ENCODE peak calls at places on chromosomes 7 and 10, in six cellular contexts. F is spleen, Z is body of pancreas, O is NCI-H345, B is A673, X is fibroblast of mammary gland. R is an unnamed sample.

GRCh38 chr10:70996549-70996948 is 108.2 kb upstream of the PCBD1 start:
- DNase-seq in X (no peak), F (peak), B (no peak), Z (no peak), O (no peak), R (no peak)

GRCh38 chr10:73460897-73461296 is 27.5 kb upstream of the MSS51 start:
- DNase-seq in F (no peak), Z (no peak), X (no peak), O (no peak), B (no peak), R (no peak)

GRCh38 chr7:130397472-130397871 is 17.2 kb downstream of the CPA1 start:
- DNase-seq in F (no peak), X (no peak), B (peak), O (no peak), Z (no peak), R (no peak)

GRCh38 chr10:78436223-78436575 is 402.5 kb downstream of the RPS24 start:
- DNase-seq in Z (no peak), B (no peak), O (no peak), F (no peak), X (no peak), R (no peak)

GRCh38 chr10:36344240-36344639 is 702.1 kb upstream of the FZD8 start:
- DNase-seq in X (peak), O (no peak), F (no peak), B (no peak), Z (no peak), R (no peak)

GRCh38 chr7:20417260-20417659 is 86.6 kb downstream of the ITGB8 start:
- DNase-seq in Z (no peak), B (no peak), X (no peak), O (no peak), F (no peak), R (no peak)

GRCh38 chr7:148084138-148084537 is 506.4 kb upstream of the C7orf33 start:
- DNase-seq in B (peak), F (no peak), O (peak), X (peak), Z (peak), R (peak)

GRCh38 chr7:26429168-26429567 is 137.5 kb downstream of the SNX10 start:
- DNase-seq in F (no peak), O (no peak), Z (no peak), X (peak), B (no peak), R (no peak)

GRCh38 chr10:127470911-127471310 is 78.2 kb upstream of the NPS start:
- DNase-seq in O (no peak), B (peak), F (no peak), X (no peak), Z (no peak), R (no peak)

GRCh38 chr10:33091186-33091585 is 133.2 kb upstream of the ITGB1 start:
- DNase-seq in X (no peak), B (peak), Z (no peak), F (no peak), O (no peak), R (no peak)

GRCh38 chr7:144824360-144824759 is 11.5 kb downstream of the TPK1 start:
- DNase-seq in B (peak), F (no peak), O (no peak), Z (no peak), X (peak), R (no peak)

GRCh38 chr10:98357208-98357836 is 57.7 kb downstream of the PYROXD2 start:
- DNase-seq in B (no peak), F (no peak), O (peak), Z (no peak), X (peak), R (peak)

GRCh38 chr7:47757946-47758371 is 176.0 kb upstream of the TNS3 start:
- DNase-seq in X (peak), B (no peak), Z (peak), O (no peak), F (no peak), R (no peak)

GRCh38 chr10:69056129-69056528 is 31.8 kb upstream of the SRGN start:
- DNase-seq in O (no peak), B (no peak), F (peak), X (peak), Z (no peak), R (no peak)

GRCh38 chr10:126663328-126663727 is 7.2 kb downstream of the C10orf90 start:
- DNase-seq in Z (peak), B (peak), X (peak), F (no peak), O (no peak), R (peak)

GRCh38 chr10:48215148-48215982 is 59.1 kb downstream of the FRMPD2 start:
- DNase-seq in X (peak), Z (peak), F (no peak), B (peak), O (peak), R (peak)

GRCh38 chr7:39592586-39592985 is 26.4 kb downstream of the YAE1 start:
- DNase-seq in O (no peak), X (peak), B (no peak), F (no peak), Z (no peak), R (no peak)

GRCh38 chr7:118184392-118184899 is 482 bp downstream of the LSM8 start:
- DNase-seq in X (peak), Z (no peak), B (no peak), O (no peak), F (no peak), R (no peak)

GRCh38 chr7:99944508-99945070 is 15.2 kb upstream of the GJC3 start:
- DNase-seq in Z (no peak), F (no peak), X (no peak), B (no peak), O (no peak), R (no peak)

GRCh38 chr7:76513817-76514799 is 3.8 kb downstream of the UPK3B start:
- DNase-seq in B (no peak), O (no peak), Z (no peak), F (peak), X (no peak), R (no peak)

GRCh38 chr7:20786779-20787651 is at the start of gene SP8:
- DNase-seq in B (peak), Z (peak), F (no peak), X (peak), O (peak), R (peak)

GRCh38 chr7:36165059-36165458 is 12.0 kb downstream of the EEPD1 start:
- DNase-seq in X (peak), B (no peak), F (no peak), O (no peak), Z (no peak), R (no peak)

GRCh38 chr10:84310470-84310869 is 17.9 kb upstream of the CCSER2 start:
- DNase-seq in X (peak), O (no peak), Z (no peak), F (no peak), B (no peak), R (peak)

GRCh38 chr10:84293574-84294016 is 34.8 kb upstream of the CCSER2 start:
- DNase-seq in B (no peak), Z (no peak), X (no peak), O (peak), F (no peak), R (no peak)

GRCh38 chr7:104650991-104651680 is 322.7 kb downstream of the LHFPL3 start:
- DNase-seq in F (no peak), X (no peak), O (no peak), Z (peak), B (no peak), R (no peak)

GRCh38 chr7:70574970-70575799 is 556.8 kb upstream of the GALNT17 start:
- DNase-seq in X (no peak), O (peak), Z (no peak), B (peak), F (no peak), R (no peak)

GRCh38 chr7:28112467-28112866 is 68.1 kb downstream of the JAZF1 start:
- DNase-seq in B (no peak), X (no peak), O (no peak), Z (no peak), F (no peak), R (no peak)

GRCh38 chr10:4344544-4344994 is 481.4 kb upstream of the AKR1E2 start:
- DNase-seq in O (no peak), B (peak), F (no peak), Z (peak), X (peak), R (no peak)

GRCh38 chr10:95236068-95236903 is 42.2 kb downstream of the ACSM6 start:
- DNase-seq in O (no peak), B (peak), Z (no peak), X (peak), F (no peak), R (no peak)

GRCh38 chr10:50373821-50374501 is 122.6 kb upstream of the ASAH2 start:
- DNase-seq in X (peak), F (no peak), O (no peak), B (no peak), Z (no peak), R (no peak)

GRCh38 chr10:123808873-123809272 is 82.7 kb downstream of the CPXM2 start:
- DNase-seq in Z (no peak), F (no peak), B (no peak), X (peak), O (no peak), R (no peak)

GRCh38 chr7:21260939-21261338 is 166.9 kb upstream of the SP4 start:
- DNase-seq in O (no peak), Z (no peak), B (no peak), X (no peak), F (no peak), R (no peak)

GRCh38 chr10:49272251-49273081 is 26.5 kb upstream of the C10orf71 start:
- DNase-seq in Z (no peak), O (no peak), B (no peak), X (peak), F (no peak), R (no peak)

GRCh38 chr7:54963155-54963554 is 55.7 kb upstream of the EGFR start:
- DNase-seq in F (no peak), O (no peak), Z (peak), X (no peak), B (no peak), R (no peak)

GRCh38 chr10:132036887-132037675 is 28.7 kb upstream of the JAKMIP3 start:
- DNase-seq in Z (peak), F (peak), X (no peak), B (no peak), O (no peak), R (no peak)

GRCh38 chr7:138243430-138243829 is 167.2 kb downstream of the AKR1D1 start:
- DNase-seq in Z (peak), B (peak), F (no peak), X (no peak), O (peak), R (peak)

GRCh38 chr7:132899833-132900232 is 182.1 kb downstream of the CHCHD3 start:
- DNase-seq in O (peak), Z (peak), F (no peak), B (no peak), X (no peak), R (no peak)

GRCh38 chr7:104341545-104341944 is 13.1 kb downstream of the LHFPL3 start:
- DNase-seq in X (peak), F (no peak), O (peak), Z (peak), B (peak), R (no peak)

GRCh38 chr7:105951597-105951996 is 11.5 kb upstream of the CDHR3 start:
- DNase-seq in Z (no peak), F (no peak), B (no peak), X (no peak), O (no peak), R (no peak)

GRCh38 chr7:130458256-130458655 is 17.4 kb upstream of the CEP41 start:
- DNase-seq in X (no peak), Z (no peak), F (no peak), B (no peak), O (no peak), R (no peak)